ENCODE peak calls at places on chromosomes 11 and 22, in four cellular contexts. B is transverse colon, I is uterus, S is fibroblast of lung. K is an unnamed sample.

GRCh38 chr11:2399488-2400068 is 972 bp upstream of the TSSC4 start:
- DNase-seq in B (peak; percentile 36), I (no peak), S (no peak), K (no peak)

GRCh38 chr11:123650901-123651300 is 3.5 kb downstream of the SCN3B start:
- DNase-seq in B (no peak), I (no peak), S (no peak), K (no peak)

GRCh38 chr22:47163481-47163875 is 401.0 kb downstream of the TBC1D22A start:
- DNase-seq in B (peak; percentile 3), I (no peak), S (no peak), K (no peak)

GRCh38 chr11:81005595-81005994 is 1564.8 kb upstream of the TENM4 start:
- DNase-seq in B (no peak), I (no peak), S (peak; percentile 91), K (no peak)

GRCh38 chr22:45692549-45692948 is 20.9 kb downstream of the ATXN10 start:
- DNase-seq in B (no peak), I (no peak), S (peak; percentile 73), K (no peak)

GRCh38 chr22:47629273-47629711 is 866.8 kb downstream of the TBC1D22A start:
- DNase-seq in B (no peak), I (no peak), S (no peak), K (no peak)

GRCh38 chr11:44911031-44911814 is 39.5 kb downstream of the TP53I11 start:
- DNase-seq in B (peak; percentile 87), I (peak; percentile 82), S (peak; percentile 62), K (peak; percentile 58)

GRCh38 chr11:31114437-31114836 is 255.1 kb downstream of the DCDC1 start:
- DNase-seq in B (no peak), I (no peak), S (no peak), K (peak; percentile 2)

GRCh38 chr11:128465531-128465930 is 121.8 kb downstream of the ETS1 start:
- DNase-seq in B (no peak), I (no peak), S (no peak), K (no peak)

GRCh38 chr11:58006940-58007339 is 16.7 kb upstream of the OR9Q1 start:
- DNase-seq in B (no peak), I (no peak), S (peak; percentile 42), K (no peak)

GRCh38 chr11:18265949-18266348 is at the start of gene SAA1:
- DNase-seq in B (no peak), I (no peak), S (no peak), K (no peak)

GRCh38 chr11:61499816-61500491 is 8.6 kb upstream of the LRRC10B start:
- DNase-seq in B (no peak), I (no peak), S (no peak), K (no peak)

GRCh38 chr11:126194121-126194543 is 17.3 kb downstream of the RPUSD4 start:
- DNase-seq in B (peak; percentile 55), I (peak; percentile 64), S (peak; percentile 25), K (peak; percentile 13)

GRCh38 chr11:86666193-86666592 is 6.2 kb downstream of the ME3 start:
- DNase-seq in B (no peak), I (no peak), S (no peak), K (no peak)

GRCh38 chr11:61834278-61835004 is 6.3 kb downstream of the FADS2 start:
- DNase-seq in B (no peak), I (peak; percentile 64), S (peak; percentile 82), K (no peak)

GRCh38 chr11:129440028-129440630 is 64.5 kb downstream of the BARX2 start:
- DNase-seq in B (no peak), I (no peak), S (peak; percentile 49), K (peak; percentile 53)

GRCh38 chr11:125494601-125494986 is 1.5 kb downstream of the FEZ1 start:
- DNase-seq in B (no peak), I (no peak), S (peak; percentile 6), K (no peak)

GRCh38 chr11:24683578-24683977 is 186.7 kb downstream of the LUZP2 start:
- DNase-seq in B (no peak), I (no peak), S (no peak), K (no peak)

GRCh38 chr22:36365020-36365411 is 22.8 kb downstream of the MYH9 start:
- DNase-seq in B (peak; percentile 75), I (peak; percentile 75), S (peak; percentile 98), K (no peak)

GRCh38 chr22:39690901-39691620 is 120.5 kb downstream of the CACNA1I start:
- DNase-seq in B (no peak), I (no peak), S (no peak), K (no peak)

GRCh38 chr11:131867457-131868257 is 497.2 kb downstream of the NTM start:
- DNase-seq in B (peak; percentile 47), I (peak; percentile 55), S (peak; percentile 77), K (peak; percentile 38)

GRCh38 chr11:8698917-8699441 is 16.4 kb downstream of the RPL27A start:
- DNase-seq in B (no peak), I (peak; percentile 14), S (no peak), K (no peak)

GRCh38 chr11:69297926-69298777 is 4.2 kb downstream of the MYEOV start:
- DNase-seq in B (peak; percentile 85), I (no peak), S (peak; percentile 83), K (no peak)

GRCh38 chr11:129315781-129316579 is 59.7 kb upstream of the BARX2 start:
- DNase-seq in B (peak; percentile 72), I (no peak), S (no peak), K (peak; percentile 47)

GRCh38 chr11:377883-378500 is 8.7 kb downstream of the B4GALNT4 start:
- DNase-seq in B (no peak), I (no peak), S (no peak), K (no peak)

GRCh38 chr11:102293873-102294601 is 23.2 kb upstream of the BIRC3 start:
- DNase-seq in B (no peak), I (no peak), S (peak; percentile 56), K (no peak)

GRCh38 chr11:23278121-23278520 is 417.8 kb upstream of the CCDC179 start:
- DNase-seq in B (no peak), I (no peak), S (peak; percentile 74), K (no peak)

GRCh38 chr11:44310456-44311272 is 725 bp upstream of the ALX4 start:
- DNase-seq in B (no peak), I (no peak), S (no peak), K (no peak)

GRCh38 chr11:125975634-125976033 is 29.8 kb downstream of the VSIG10L2 start:
- DNase-seq in B (no peak), I (no peak), S (no peak), K (no peak)

GRCh38 chr11:5809122-5809519 is 397 bp downstream of the OR52N2 start:
- DNase-seq in B (no peak), I (no peak), S (no peak), K (no peak)

GRCh38 chr11:47351159-47352126 is 1.1 kb downstream of the MYBPC3 start:
- DNase-seq in B (no peak), I (no peak), S (no peak), K (no peak)

GRCh38 chr11:128824199-128825049 is 42.7 kb downstream of the KCNJ1 start:
- DNase-seq in B (no peak), I (peak; percentile 27), S (no peak), K (no peak)

GRCh38 chr22:39546889-39547586 is 14.5 kb upstream of the RPS19BP1 start:
- DNase-seq in B (no peak), I (no peak), S (peak; percentile 56), K (no peak)

GRCh38 chr11:77214557-77214956 is 86.5 kb downstream of the MYO7A start:
- DNase-seq in B (no peak), I (no peak), S (no peak), K (no peak)

GRCh38 chr11:134939046-134939445 is 527.0 kb upstream of the B3GAT1 start:
- DNase-seq in B (no peak), I (no peak), S (no peak), K (no peak)

GRCh38 chr11:36282926-36283325 is 6.3 kb downstream of the COMMD9 start:
- DNase-seq in B (no peak), I (no peak), S (no peak), K (no peak)

GRCh38 chr22:16988257-16988656 is 19.8 kb downstream of the GAB4 start:
- DNase-seq in B (no peak), I (no peak), S (no peak), K (no peak)

GRCh38 chr11:27717801-27718229 is 17.6 kb upstream of the BDNF start:
- DNase-seq in B (no peak), I (no peak), S (peak; percentile 49), K (no peak)

GRCh38 chr11:7612661-7613393 is 60.5 kb downstream of the CYB5R2 start:
- DNase-seq in B (no peak), I (no peak), S (peak; percentile 11), K (no peak)

GRCh38 chr22:33873186-33873585 is 47.1 kb downstream of the LARGE1 start:
- DNase-seq in B (no peak), I (peak; percentile 39), S (no peak), K (no peak)

DNA sequence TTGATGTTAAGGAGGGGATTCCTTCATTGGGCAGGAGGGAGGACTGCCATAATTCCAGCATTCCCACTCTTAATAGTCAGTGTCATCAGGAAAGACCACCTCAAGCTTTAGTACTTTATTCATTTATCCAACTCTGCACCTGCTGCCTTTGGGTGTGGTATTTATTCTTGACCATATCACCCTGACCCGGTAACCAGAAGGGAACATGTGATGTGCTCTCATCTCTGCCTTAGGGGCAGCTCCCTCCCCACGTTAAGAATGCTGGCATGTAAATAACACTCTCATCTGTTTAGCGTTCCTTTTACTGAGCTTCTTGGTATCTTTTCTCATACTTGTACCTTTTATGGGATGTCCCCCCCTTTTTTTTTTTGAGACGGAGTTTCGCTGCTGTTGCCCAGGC is 7.7 kb downstream of the CAT start:
- DNase-seq in B (no peak), I (no peak), S (no peak), K (no peak)
- TF ChIP-seq CTCF in B (no peak), I (no peak), S (no peak), K (no peak)

GRCh38 chr11:73379189-73379880 is 3.1 kb downstream of the RELT start:
- DNase-seq in B (peak; percentile 42), I (no peak), S (no peak), K (peak; percentile 69)
- H3K4me3 ChIP-seq in B (no peak overlapping the region), I (no peak overlapping the region), S (no peak overlapping the region), K (no peak overlapping the region)

DNA sequence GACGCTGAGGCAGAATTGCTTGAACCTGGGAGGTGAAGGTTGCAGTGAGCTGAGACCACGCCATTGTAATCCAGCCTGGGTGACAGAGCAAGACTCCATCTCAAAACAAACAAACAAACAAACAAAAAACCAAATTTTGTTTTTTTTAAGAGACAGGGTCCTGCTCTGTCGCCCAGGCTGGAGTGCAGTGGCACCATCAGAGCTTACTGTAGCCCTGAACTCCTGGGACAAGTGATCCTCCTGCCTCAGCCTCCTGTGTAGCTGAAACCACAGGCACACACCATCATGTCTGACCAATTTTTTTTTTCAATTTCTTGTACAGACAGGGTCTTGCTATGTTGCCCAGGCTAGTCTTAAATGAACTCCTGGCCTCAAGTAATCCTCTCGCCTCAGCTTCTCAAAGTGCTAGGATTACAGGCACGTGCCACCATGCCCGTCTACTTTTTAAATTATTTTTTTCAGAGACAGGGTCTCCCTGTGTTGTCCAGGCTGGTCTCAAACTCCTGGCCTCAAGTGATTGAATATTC is 13.2 kb upstream of the PPM1F start:
- DNase-seq in B (no peak), I (no peak), S (no peak), K (no peak)
- TF ChIP-seq CTCF in B (no peak), I (no peak), S (no peak), K (no peak)

GRCh38 chr11:117953029-117953671 is 23.9 kb upstream of the TMPRSS13 start:
- DNase-seq in B (no peak), I (no peak), S (no peak), K (no peak)
- H3K4me3 ChIP-seq in B (no peak overlapping the region), I (no peak overlapping the region), S (no peak overlapping the region), K (no peak overlapping the region)

K was measured in LNCaP clone FGC.